ENCODE peak calls at places on chromosomes 2 and 18, in five cellular contexts. H is SK-N-SH, W is K562, O is IMR-90, R is GM12878. M is an unnamed sample.
A peak's percentile ranks its signal among the peaks of the same experiment; 100 is the strongest.

GRCh38 chr2:100524331-100524730 is 38.5 kb upstream of the PDCL3 start:
- DNase-seq in W (no peak), R (no peak), O (peak; percentile 58), H (no peak), M (no peak)

GRCh38 chr2:237696471-237696870 is 69.1 kb downstream of the LRRFIP1 start:
- DNase-seq in O (no peak), H (no peak), W (no peak), R (no peak), M (no peak)

GRCh38 chr2:235734700-235735205 is 240.9 kb downstream of the AGAP1 start:
- DNase-seq in R (no peak), W (no peak), H (no peak), O (no peak), M (no peak)

GRCh38 chr2:157838442-157839161 is 37.5 kb downstream of the ACVR1 start:
- DNase-seq in R (no peak), O (peak; percentile 90), H (peak; percentile 22), W (peak; percentile 70), M (peak; percentile 37)

GRCh38 chr18:70279470-70279869 is 9.4 kb upstream of the SOCS6 start:
- DNase-seq in H (no peak), O (peak; percentile 22), R (no peak), W (no peak), M (no peak)

GRCh38 chr2:16330571-16331351 is 334.9 kb downstream of the CYRIA start:
- DNase-seq in W (no peak), H (no peak), O (no peak), R (no peak), M (no peak)

GRCh38 chr18:9705183-9705864 is 2.8 kb upstream of the RAB31 start:
- DNase-seq in O (peak; percentile 76), W (peak; percentile 56), R (no peak), H (no peak), M (no peak)

GRCh38 chr2:222919841-222920609 is 59.2 kb downstream of the ACSL3 start:
- DNase-seq in O (peak; percentile 96), R (no peak), H (no peak), W (peak; percentile 43), M (no peak)

GRCh38 chr2:95314964-95315611 is 17.9 kb downstream of the KCNIP3 start:
- DNase-seq in W (peak; percentile 44), O (peak; percentile 7), R (no peak), H (peak; percentile 85), M (peak; percentile 45)
- TF ChIP-seq RCOR1 in W (no peak), O (no peak), R (no peak), H (no peak), M (no peak)

GRCh38 chr2:86048383-86048701 is 57.3 kb downstream of the POLR1A start:
- DNase-seq in H (no peak), W (no peak), O (no peak), R (no peak), M (no peak)

GRCh38 chr2:86049529-86049928 is 56.2 kb downstream of the POLR1A start:
- DNase-seq in R (no peak), W (no peak), H (no peak), O (no peak), M (no peak)

GRCh38 chr2:86052265-86052664 is 53.4 kb downstream of the POLR1A start:
- DNase-seq in W (no peak), H (no peak), O (no peak), R (no peak), M (no peak)

GRCh38 chr2:86048888-86049287 is 56.8 kb downstream of the POLR1A start:
- DNase-seq in O (no peak), R (no peak), H (no peak), W (no peak), M (no peak)

GRCh38 chr2:86050301-86050700 is 55.4 kb downstream of the POLR1A start:
- DNase-seq in R (no peak), W (no peak), O (no peak), H (no peak), M (no peak)
- TF ChIP-seq RCOR1 in R (no peak), W (no peak), O (no peak), H (no peak), M (no peak)

GRCh38 chr18:36441872-36442271 is 144.4 kb downstream of the FHOD3 start:
- DNase-seq in W (no peak), R (no peak), H (no peak), O (peak; percentile 70), M (no peak)

GRCh38 chr18:36446059-36446458 is 148.5 kb downstream of the FHOD3 start:
- DNase-seq in R (no peak), W (no peak), O (peak; percentile 33), H (peak; percentile 82), M (no peak)

GRCh38 chr18:36442717-36443116 is 145.2 kb downstream of the FHOD3 start:
- DNase-seq in H (no peak), R (no peak), W (no peak), O (no peak), M (no peak)

GRCh38 chr18:36440614-36441013 is 143.1 kb downstream of the FHOD3 start:
- DNase-seq in R (no peak), H (peak; percentile 45), O (peak; percentile 52), W (no peak), M (no peak)

DNA sequence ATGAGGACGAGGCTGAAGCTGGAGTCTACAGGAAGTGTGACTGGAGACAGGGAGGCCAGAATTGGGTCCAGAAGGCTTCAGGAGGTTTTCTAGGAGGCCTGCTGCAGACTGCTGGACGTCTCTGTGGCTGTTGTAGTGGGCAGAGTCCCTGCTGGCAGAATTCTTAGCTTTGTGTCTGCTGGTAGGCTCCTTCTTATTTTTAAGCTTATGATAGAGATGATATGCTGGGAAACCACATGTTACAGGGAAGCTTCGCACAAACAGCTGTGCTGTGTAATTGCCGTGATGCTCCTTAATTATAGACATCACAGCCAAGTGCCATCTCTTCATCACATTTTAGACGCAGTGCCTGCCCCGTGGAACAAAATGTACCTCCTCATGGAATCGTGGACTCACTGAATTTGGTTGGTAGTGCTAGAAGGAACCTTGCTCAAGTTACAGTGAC is 143.9 kb downstream of the FHOD3 start:
- DNase-seq in W (no peak), H (no peak), O (no peak), R (no peak), M (no peak)
- TF ChIP-seq RCOR1 in W (no peak), H (no peak), O (no peak), R (no peak), M (no peak)

DNA sequence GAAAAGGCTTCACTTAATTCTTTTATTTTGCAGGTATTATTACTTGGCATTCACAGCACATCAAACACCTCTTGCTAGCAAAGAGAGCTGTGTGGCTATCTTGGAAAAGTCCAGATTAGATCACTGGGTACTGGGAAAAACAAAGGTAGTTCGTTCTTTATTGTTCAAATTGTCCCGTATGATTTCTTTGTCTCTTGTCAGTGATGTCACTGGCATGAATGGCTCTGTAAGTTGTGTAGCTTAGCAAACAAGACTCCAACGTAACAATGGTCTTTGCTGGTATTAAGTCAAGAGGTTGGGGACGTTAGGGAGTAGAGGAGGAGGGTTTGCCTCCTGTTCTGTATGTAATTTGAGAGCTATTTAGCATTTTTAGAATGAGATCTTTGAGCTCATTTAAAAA is 216.6 kb upstream of the SP5 start:
- DNase-seq in W (no peak), R (no peak), O (no peak), H (no peak), M (no peak)
- TF ChIP-seq RCOR1 in W (no peak), R (no peak), O (no peak), H (no peak), M (no peak)

DNA sequence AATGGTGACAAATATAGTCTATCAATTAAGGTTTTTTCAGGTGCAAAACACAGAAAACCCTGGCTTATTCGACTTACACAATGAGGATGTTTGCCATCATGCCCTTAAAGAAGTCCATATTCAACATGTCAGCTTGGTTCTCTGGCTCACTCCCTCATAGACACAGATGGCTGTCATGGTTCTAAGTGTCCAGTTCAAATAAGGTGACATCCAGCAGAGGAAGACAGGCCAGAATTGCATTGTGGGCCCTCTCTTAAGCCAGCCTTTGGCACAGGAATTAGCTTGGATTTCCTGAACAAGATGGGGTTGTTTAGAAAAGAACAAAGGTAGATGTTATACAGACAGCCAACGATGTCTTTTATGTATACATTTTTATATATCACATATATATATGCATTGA is 18.7 kb upstream of the SLC1A4 start:
- DNase-seq in W (no peak), O (no peak), H (no peak), R (no peak), M (no peak)
- TF ChIP-seq RCOR1 in W (no peak), O (no peak), H (no peak), R (no peak), M (no peak)

DNA sequence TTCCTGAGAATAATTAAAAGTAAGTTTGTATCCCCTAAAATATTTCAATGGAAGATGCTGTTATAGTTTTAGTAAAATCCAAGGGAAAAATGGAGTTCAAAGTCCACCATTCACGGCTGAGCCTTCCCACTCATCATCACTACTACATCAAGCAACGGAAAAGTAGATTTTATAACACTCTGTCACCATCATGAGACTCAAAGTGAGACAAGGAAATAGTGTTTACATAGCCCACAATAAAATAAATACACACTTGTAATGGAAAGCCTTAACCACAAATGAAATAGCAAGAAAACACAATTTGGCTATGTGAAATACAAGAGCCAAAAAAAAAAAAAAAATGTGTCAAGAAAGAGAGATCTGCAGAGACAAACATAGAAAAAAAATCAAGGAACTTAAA is 569.9 kb upstream of the REG3G start:
- DNase-seq in O (no peak), W (no peak), H (no peak), R (no peak), M (no peak)
- TF ChIP-seq RCOR1 in O (no peak), W (no peak), H (no peak), R (no peak), M (no peak)